ENCODE peak calls at places on chromosomes 12 and 14, in four cellular contexts. O is myocyte; C is effector memory CD8-positive, alpha-beta T cell; R is uterus. W is an unnamed sample.

GRCh38 chr14:37931998-37932397 is 275.7 kb upstream of the SSTR1 start:
- DNase-seq in O (no peak), C (no peak), R (no peak), W (no peak)

GRCh38 chr12:2642176-2642892 is 152.4 kb upstream of the FKBP4 start:
- DNase-seq in O (no peak), C (no peak), R (peak; percentile 8), W (no peak)

GRCh38 chr12:122841544-122842321 is 6.5 kb downstream of the HIP1R start:
- DNase-seq in O (peak; percentile 85), C (no peak), R (no peak), W (no peak)

GRCh38 chr12:58503731-58504520 is 416.4 kb downstream of the LRIG3 start:
- DNase-seq in O (no peak), C (no peak), R (no peak), W (no peak)

GRCh38 chr12:32889073-32889760 is 7.4 kb downstream of the PKP2 start:
- DNase-seq in O (no peak), C (no peak), R (no peak), W (no peak)

GRCh38 chr12:7905071-7905470 is 30.9 kb downstream of the SLC2A3 start:
- DNase-seq in O (no peak), C (no peak), R (no peak), W (no peak)

GRCh38 chr12:108647936-108648287 is 14.2 kb upstream of the SELPLG start:
- DNase-seq in O (no peak), C (no peak), R (no peak), W (no peak)

GRCh38 chr14:104240426-104241157 is 102.2 kb downstream of the KIF26A start:
- DNase-seq in O (no peak), C (no peak), R (no peak), W (no peak)

GRCh38 chr12:72540811-72541210 is 268.6 kb downstream of the TRHDE start:
- DNase-seq in O (no peak), C (no peak), R (no peak), W (no peak)

GRCh38 chr14:61663312-61663974 is 31.9 kb upstream of the HIF1A start:
- DNase-seq in O (no peak), C (no peak), R (no peak), W (no peak)

GRCh38 chr14:64683264-64683663 is 21.0 kb upstream of the PLEKHG3 start:
- DNase-seq in O (no peak), C (no peak), R (no peak), W (no peak)

GRCh38 chr14:49615776-49616175 is 4.7 kb downstream of the RPL36AL start:
- DNase-seq in O (no peak), C (no peak), R (no peak), W (no peak)

GRCh38 chr14:54211562-54212308 is 185.1 kb upstream of the CDKN3 start:
- DNase-seq in O (peak; percentile 82), C (no peak), R (no peak), W (no peak)

GRCh38 chr12:45130881-45131281 is 80.0 kb upstream of the DBX2 start:
- DNase-seq in O (peak; percentile 84), C (peak; percentile 2), R (no peak), W (peak; percentile 25)

GRCh38 chr12:112308184-112308583 is 74.0 kb downstream of the HECTD4 start:
- DNase-seq in O (no peak), C (no peak), R (no peak), W (no peak)

GRCh38 chr12:116033765-116034164 is 243.7 kb downstream of the MED13L start:
- DNase-seq in O (no peak), C (no peak), R (no peak), W (no peak)

GRCh38 chr14:88013750-88014349 is 8.9 kb downstream of the GPR65 start:
- DNase-seq in O (peak; percentile 75), C (peak; percentile 44), R (peak; percentile 47), W (peak; percentile 29)

GRCh38 chr14:51552768-51553426 is 98.8 kb upstream of the FRMD6 start:
- DNase-seq in O (no peak), C (no peak), R (peak; percentile 47), W (no peak)

GRCh38 chr12:112998997-112999767 is 20.9 kb downstream of the OAS2 start:
- DNase-seq in O (peak; percentile 73), C (no peak), R (no peak), W (no peak)

GRCh38 chr12:104219361-104219892 is 3.8 kb downstream of the TXNRD1 start:
- DNase-seq in O (peak; percentile 74), C (no peak), R (peak; percentile 60), W (no peak)

GRCh38 chr12:117521327-117521726 is 159.9 kb upstream of the NOS1 start:
- DNase-seq in O (no peak), C (no peak), R (no peak), W (no peak)

GRCh38 chr14:75440733-75441474 is 13.1 kb downstream of the JDP2 start:
- DNase-seq in O (no peak), C (no peak), R (peak; percentile 64), W (no peak)

GRCh38 chr14:98714604-98715003 is 557.4 kb downstream of the BCL11B start:
- DNase-seq in O (no peak), C (no peak), R (no peak), W (no peak)

W was measured in CD4-positive, alpha-beta memory T cell.